ENCODE peak calls at places on chromosomes 12 and 14, in six cellular contexts. Y, B, I, W, V and H are unnamed samples. For H3K36me3, the result is how much of the 10 kb centered on the place peaks cover.

GRCh38 chr14:33589334-33589733 is 361.5 kb downstream of the EGLN3 start:
- DNase-seq in V (peak), I (no peak), W (no peak), B (no peak), Y (no peak), H (no peak)

GRCh38 chr12:50751921-50752721 is 11.8 kb upstream of the ATF1 start:
- DNase-seq in B (no peak), Y (no peak), W (no peak), I (peak), V (peak), H (no peak)

GRCh38 chr12:32053881-32054624 is 52.6 kb upstream of the BICD1 start:
- DNase-seq in Y (no peak), B (no peak), I (peak), W (no peak), V (peak), H (no peak)

GRCh38 chr14:93984987-93985410 is 8.6 kb upstream of the ASB2 start:
- DNase-seq in W (peak), I (no peak), Y (peak), B (peak), V (peak), H (peak)

GRCh38 chr12:120183211-120183631 is 11.3 kb downstream of the GCN1 start:
- DNase-seq in Y (no peak), I (no peak), B (no peak), W (no peak), V (peak), H (no peak)

GRCh38 chr12:92396647-92397258 is 251.1 kb upstream of the BTG1 start:
- DNase-seq in B (no peak), W (no peak), Y (no peak), V (peak), I (no peak), H (no peak)

GRCh38 chr14:38791862-38792261 is 311.2 kb downstream of the SEC23A start:
- DNase-seq in I (no peak), B (peak), W (no peak), V (no peak), Y (no peak), H (peak)

GRCh38 chr14:75259510-75259855 is 19.1 kb upstream of the FOS start:
- DNase-seq in W (no peak), I (no peak), Y (peak), V (peak), B (peak), H (no peak)

GRCh38 chr14:89807905-89808304 is 146.6 kb downstream of the EFCAB11 start:
- DNase-seq in I (no peak), V (no peak), B (peak), Y (no peak), W (no peak), H (no peak)

GRCh38 chr14:52355016-52355430 is 40.9 kb downstream of the PTGER2 start:
- DNase-seq in I (no peak), B (no peak), V (peak), W (no peak), Y (no peak), H (peak)

GRCh38 chr12:58313091-58313855 is 371.9 kb downstream of the ATP23 start:
- DNase-seq in W (no peak), I (no peak), B (no peak), Y (no peak), V (peak), H (no peak)

GRCh38 chr12:31215521-31216232 is 110.3 kb downstream of the SINHCAF start:
- DNase-seq in V (no peak), W (no peak), B (no peak), Y (no peak), I (peak), H (no peak)

GRCh38 chr14:54229136-54229535 is 167.7 kb upstream of the CDKN3 start:
- DNase-seq in B (no peak), I (no peak), Y (no peak), V (no peak), W (no peak), H (no peak)

GRCh38 chr12:122141911-122142725 is 31.9 kb downstream of the IL31 start:
- DNase-seq in B (no peak), Y (no peak), W (no peak), I (no peak), V (no peak), H (no peak)

GRCh38 chr12:27176765-27177164 is 67.3 kb upstream of the STK38L start:
- DNase-seq in W (no peak), V (peak), B (no peak), Y (no peak), I (no peak), H (no peak)

GRCh38 chr12:65465766-65466547 is 187.5 kb downstream of the MSRB3 start:
- DNase-seq in V (no peak), I (no peak), B (no peak), Y (no peak), W (no peak), H (peak)

GRCh38 chr12:52846356-52846970 is 2.3 kb downstream of the KRT78 start:
- DNase-seq in W (no peak), Y (no peak), I (no peak), B (no peak), V (no peak), H (no peak)

GRCh38 chr12:116878567-116879508 is 2.4 kb downstream of the HRK start:
- DNase-seq in Y (peak), I (no peak), V (peak), B (peak), W (no peak), H (peak)

GRCh38 chr14:67674480-67675218 is at the start of gene VTI1B:
- DNase-seq in V (peak), Y (peak), I (peak), W (peak), B (peak), H (peak)

GRCh38 chr14:58746261-58746660 is 108.5 kb downstream of the DACT1 start:
- DNase-seq in W (peak), V (peak), Y (no peak), B (no peak), I (no peak), H (no peak)

GRCh38 chr12:27627123-27627835 is 69.0 kb upstream of the REP15 start:
- DNase-seq in V (peak), B (no peak), I (no peak), W (no peak), Y (no peak), H (no peak)

GRCh38 chr12:61854902-61855301 is 405.3 kb upstream of the USP15 start:
- DNase-seq in W (no peak), B (no peak), Y (no peak), I (no peak), V (peak), H (no peak)

GRCh38 chr14:41350476-41350875 is 256.2 kb upstream of the LRFN5 start:
- DNase-seq in I (no peak), Y (no peak), W (no peak), V (no peak), B (no peak), H (no peak)

GRCh38 chr12:111867531-111867930 is 25.5 kb downstream of the MAPKAPK5 start:
- DNase-seq in V (no peak), W (no peak), Y (no peak), I (no peak), B (peak), H (no peak)

GRCh38 chr12:94263905-94264655 is 115.7 kb downstream of the PLXNC1 start:
- DNase-seq in W (no peak), B (peak), I (no peak), V (peak), Y (no peak), H (peak)

GRCh38 chr12:58443273-58443980 is 476.9 kb downstream of the LRIG3 start:
- DNase-seq in I (peak), B (peak), Y (peak), W (peak), V (peak), H (peak)

GRCh38 chr12:49121047-49121696 is 10.0 kb downstream of the TUBA1B start:
- DNase-seq in B (peak), W (peak), V (peak), I (no peak), Y (peak), H (peak)

GRCh38 chr14:77212933-77213656 is 31.5 kb downstream of the TMEM63C start:
- DNase-seq in B (peak), V (peak), Y (peak), I (peak), W (peak), H (peak)

GRCh38 chr12:122063691-122064033 is 14.9 kb upstream of the MLXIP start:
- DNase-seq in W (peak), I (no peak), B (no peak), V (no peak), Y (peak), H (no peak)

GRCh38 chr14:63941023-63941422 is 88.2 kb downstream of the SYNE2 start:
- DNase-seq in V (no peak), B (no peak), I (no peak), Y (no peak), W (no peak), H (no peak)
- H3K36me3 ChIP-seq in V (under half), B (under half), I (under half), Y (under half), W (under half), H (under half)

GRCh38 chr14:69043007-69043444 is 63.9 kb upstream of the ACTN1 start:
- DNase-seq in Y (peak), V (no peak), B (no peak), W (no peak), I (no peak), H (no peak)
- TF ChIP-seq EZH2phosphoT487 in Y (no peak), V (no peak), B (no peak), W (no peak), I (no peak), H (no peak)

DNA sequence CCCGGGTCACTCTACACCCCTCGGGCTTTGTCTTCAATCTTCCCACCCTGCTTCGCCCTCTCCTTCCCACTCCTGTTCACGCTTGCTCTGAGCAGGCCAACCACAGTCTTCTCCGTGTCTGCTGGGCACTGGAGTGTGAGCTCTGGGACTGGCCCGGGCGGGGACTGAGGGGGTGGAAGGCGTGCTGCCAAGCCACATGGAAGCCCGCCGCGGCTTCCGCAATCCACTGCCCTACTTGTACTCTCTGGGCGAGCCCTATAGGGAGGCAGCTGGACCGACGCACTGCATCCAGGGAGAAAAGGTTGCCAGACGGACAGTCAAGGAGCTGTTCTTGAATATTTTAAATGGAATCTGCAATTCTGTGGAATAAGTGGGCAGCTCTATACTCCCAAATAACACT is 24.8 kb downstream of the GOLGA3 start:
- DNase-seq in V (peak), Y (no peak), W (no peak), I (no peak), B (no peak), H (no peak)
- H3K36me3 ChIP-seq in V (half or more), Y (half or more), W (under half), I (under half), B (under half), H (under half)

GRCh38 chr14:78340250-78340649 is 170.1 kb downstream of the NRXN3 start:
- DNase-seq in V (no peak), B (no peak), W (no peak), I (no peak), Y (no peak), H (no peak)
- TF ChIP-seq EZH2phosphoT487 in V (no peak), B (no peak), W (no peak), I (no peak), Y (no peak), H (no peak)

GRCh38 chr12:105201389-105201788 is 34.6 kb downstream of the APPL2 start:
- DNase-seq in I (no peak), B (no peak), Y (no peak), V (no peak), W (no peak), H (no peak)
- H3K36me3 ChIP-seq in I (under half), B (under half), Y (half or more), V (half or more), W (under half), H (under half)

GRCh38 chr12:69405466-69405865 is 45.9 kb downstream of the YEATS4 start:
- DNase-seq in B (no peak), I (no peak), Y (no peak), V (peak), W (peak), H (no peak)
- TF ChIP-seq EZH2phosphoT487 in B (no peak), I (no peak), Y (no peak), V (no peak), W (no peak), H (no peak)

GRCh38 chr12:16730772-16731171 is 124.8 kb upstream of the LMO3 start:
- DNase-seq in I (no peak), W (no peak), V (no peak), Y (no peak), B (no peak), H (no peak)
- H3K36me3 ChIP-seq in I (under half), W (under half), V (under half), Y (under half), B (under half), H (under half)

GRCh38 chr14:55265197-55265596 is 6.0 kb upstream of the FBXO34 start:
- DNase-seq in V (no peak), B (no peak), I (peak), Y (no peak), W (no peak), H (no peak)
- TF ChIP-seq EZH2phosphoT487 in V (no peak), B (no peak), I (no peak), Y (no peak), W (no peak), H (no peak)